ENCODE peak calls at places on chromosomes 4 and X, in seven cellular contexts. C is EH; S is stimulated activated CD4-positive, alpha-beta T cell treated with anti-CD3 and anti-CD28 coated beads, Interleukin-2, amount 100 ng/mL, for 48 hours; K is KG1; A is NCI-H2081 treated with DMSO at 0.1 percent for 48 hours; H is amniotic stem cell; J is activated CD4-positive, alpha-beta T cell treated with anti-CD3 and anti-CD28 coated beads for 1 hour. Q is an unnamed sample.

GRCh38 chr4:3321295-3321889 is 28.6 kb downstream of the RGS12 start:
- DNase-seq in C (no peak), S (no peak), K (no peak), A (no peak), H (no peak), J (no peak), Q (no peak)

GRCh38 chr4:121155893-121156292 is 8.2 kb downstream of the TNIP3 start:
- DNase-seq in C (peak; percentile 91), S (no peak), K (no peak), A (no peak), H (peak; percentile 61), J (no peak), Q (peak; percentile 27)

GRCh38 chr4:128776794-128777216 is 32.7 kb upstream of the JADE1 start:
- DNase-seq in C (peak; percentile 96), S (no peak), K (no peak), A (no peak), H (peak; percentile 79), J (no peak), Q (peak; percentile 44)

GRCh38 chr4:3283483-3283882 is 9.3 kb upstream of the RGS12 start:
- DNase-seq in C (no peak), S (no peak), K (no peak), A (no peak), H (no peak), J (no peak), Q (no peak)

GRCh38 chrX:23742693-23743622 is at the start of gene ACOT9:
- DNase-seq in C (peak; percentile 95), S (peak; percentile 61), K (peak; percentile 45), A (no peak), H (peak; percentile 66), J (peak; percentile 30), Q (peak; percentile 41)

GRCh38 chr4:119299221-119300071 is 22.5 kb downstream of the FABP2 start:
- DNase-seq in C (peak; percentile 50), S (no peak), K (no peak), A (no peak), H (no peak), J (no peak), Q (no peak)

GRCh38 chr4:182809417-182810102 is 107.6 kb downstream of the DCTD start:
- DNase-seq in C (peak; percentile 6), S (peak; percentile 11), K (no peak), A (no peak), H (no peak), J (no peak), Q (no peak)

GRCh38 chr4:54400802-54401201 is 171.7 kb downstream of the PDGFRA start:
- DNase-seq in C (peak; percentile 88), S (no peak), K (no peak), A (no peak), H (peak; percentile 65), J (no peak), Q (peak; percentile 19)

GRCh38 chr4:109730294-109731051 is 603 bp upstream of the PLA2G12A start:
- DNase-seq in C (peak; percentile 76), S (no peak), K (no peak), A (no peak), H (peak; percentile 51), J (no peak), Q (peak; percentile 34)